ENCODE peak calls at places on chromosomes 13 and 19, in four cellular contexts. P is BJ, W is OCI-LY7, I is HCT116. C is an unnamed sample.
A peak's percentile ranks its signal among the peaks of the same experiment; 100 is the strongest.

GRCh38 chr13:62931901-62932883 is 1516.5 kb upstream of the PCDH20 start:
- DNase-seq in P (peak; percentile 39), W (no peak), I (no peak), C (no peak)

GRCh38 chr13:114231886-114232285 is 2.8 kb upstream of the CDC16 start:
- DNase-seq in P (no peak), W (no peak), I (no peak), C (no peak)

GRCh38 chr13:83325454-83325853 is 556.8 kb downstream of the SLITRK1 start:
- DNase-seq in P (peak; percentile 51), W (no peak), I (no peak), C (no peak)

GRCh38 chr19:5891938-5892771 is 11.4 kb downstream of the NDUFA11 start:
- DNase-seq in P (no peak), W (peak; percentile 32), I (no peak), C (no peak)

GRCh38 chr13:76725211-76725610 is 161.0 kb downstream of the KCTD12 start:
- DNase-seq in P (peak; percentile 38), W (no peak), I (no peak), C (no peak)

GRCh38 chr19:39413903-39414608 is 1.6 kb downstream of the PLEKHG2 start:
- DNase-seq in P (no peak), W (no peak), I (no peak), C (no peak)

GRCh38 chr19:46730187-46730586 is 13.3 kb upstream of the PRKD2 start:
- DNase-seq in P (no peak), W (no peak), I (no peak), C (no peak)

GRCh38 chr19:28294395-28294794 is 918.6 kb downstream of the UQCRFS1 start:
- DNase-seq in P (no peak), W (no peak), I (no peak), C (no peak)

GRCh38 chr13:51331354-51331861 is 8.1 kb upstream of the SERPINE3 start:
- DNase-seq in P (no peak), W (no peak), I (no peak), C (no peak)

GRCh38 chr13:46008631-46009030 is 43.9 kb downstream of the ZC3H13 start:
- DNase-seq in P (no peak), W (no peak), I (no peak), C (no peak)

GRCh38 chr19:782195-783043 is 14.8 kb upstream of the PTBP1 start:
- DNase-seq in P (no peak), W (no peak), I (no peak), C (no peak)

GRCh38 chr13:42474954-42475353 is 99.0 kb upstream of the TNFSF11 start:
- DNase-seq in P (no peak), W (no peak), I (no peak), C (no peak)

GRCh38 chr19:27955484-27955883 is 1257.5 kb downstream of the UQCRFS1 start:
- DNase-seq in P (no peak), W (no peak), I (no peak), C (no peak)

GRCh38 chr19:42282036-42282762 is 13.1 kb downstream of the CIC start:
- DNase-seq in P (no peak), W (peak; percentile 39), I (no peak), C (no peak)

GRCh38 chr13:114226699-114227323 is 7.9 kb upstream of the CDC16 start:
- DNase-seq in P (peak; percentile 15), W (peak; percentile 72), I (peak; percentile 75), C (peak; percentile 91)

GRCh38 chr13:54194233-54195024 is 1165.8 kb downstream of the OLFM4 start:
- DNase-seq in P (no peak), W (no peak), I (no peak), C (no peak)

GRCh38 chr13:68927387-68928026 is 1180.1 kb upstream of the ATXN8OS start:
- DNase-seq in P (no peak), W (no peak), I (peak; percentile 33), C (no peak)

GRCh38 chr13:87859261-87859660 is 188.1 kb downstream of the SLITRK5 start:
- DNase-seq in P (no peak), W (no peak), I (no peak), C (no peak)

GRCh38 chr13:95641961-95642621 is 2.4 kb downstream of the DZIP1 start:
- DNase-seq in P (no peak), W (no peak), I (no peak), C (no peak)

GRCh38 chr19:459724-460511 is 915 bp downstream of the SHC2 start:
- DNase-seq in P (no peak), W (no peak), I (no peak), C (peak; percentile 62)

GRCh38 chr13:40485611-40486517 is 180.6 kb downstream of the FOXO1 start:
- DNase-seq in P (no peak), W (peak; percentile 57), I (no peak), C (no peak)

GRCh38 chr13:32390048-32390447 is 37.9 kb downstream of the N4BP2L1 start:
- DNase-seq in P (no peak), W (no peak), I (no peak), C (no peak)

GRCh38 chr13:77544365-77544764 is 8.9 kb downstream of the SCEL start:
- DNase-seq in P (no peak), W (no peak), I (no peak), C (peak; percentile 72)

GRCh38 chr13:27446986-27447583 is 3.3 kb downstream of the MTIF3 start:
- DNase-seq in P (no peak), W (peak; percentile 79), I (no peak), C (no peak)

GRCh38 chr19:22601906-22602630 is 32.1 kb upstream of the ZNF492 start:
- DNase-seq in P (no peak), W (no peak), I (no peak), C (peak; percentile 26)

GRCh38 chr19:23286477-23286876 is 36.3 kb upstream of the ZNF724 start:
- DNase-seq in P (no peak), W (peak; percentile 69), I (no peak), C (no peak)

GRCh38 chr19:20479483-20479882 is 86.1 kb downstream of the ZNF737 start:
- DNase-seq in P (no peak), W (no peak), I (no peak), C (no peak)

GRCh38 chr19:38055655-38056521 is 148.9 kb downstream of the SIPA1L3 start:
- DNase-seq in P (no peak), W (no peak), I (no peak), C (no peak)

GRCh38 chr13:87975035-87975434 is 303.9 kb downstream of the SLITRK5 start:
- DNase-seq in P (no peak), W (no peak), I (no peak), C (no peak)

GRCh38 chr19:10219678-10220077 is 11.5 kb downstream of the S1PR2 start:
- DNase-seq in P (no peak), W (peak; percentile 84), I (no peak), C (no peak)

GRCh38 chr13:93309886-93310520 is 83.4 kb downstream of the GPC6 start:
- DNase-seq in P (no peak), W (no peak), I (no peak), C (no peak)

GRCh38 chr13:113731192-113732175 is 27.5 kb upstream of the TMEM255B start:
- DNase-seq in P (no peak), W (no peak), I (no peak), C (no peak)

GRCh38 chr13:73833331-73834070 is 300.7 kb downstream of the KLF12 start:
- DNase-seq in P (no peak), W (no peak), I (no peak), C (no peak)
- TF ChIP-seq CTCF in P (no peak), W (no peak), I (no peak), C (no peak)

GRCh38 chr19:48613852-48614435 is 932 bp downstream of the FAM83E start:
- DNase-seq in P (no peak), W (no peak), I (no peak), C (no peak)
- H3K4me3 ChIP-seq in P (no peak overlapping the region), W (no peak overlapping the region), I (no peak overlapping the region), C (no peak overlapping the region)

GRCh38 chr19:7914598-7915045 is at the start of gene TGFBR3L:
- DNase-seq in P (no peak), W (no peak), I (no peak), C (no peak)
- TF ChIP-seq CTCF in P (no peak), W (no peak), I (no peak), C (no peak)

GRCh38 chr19:13099073-13099999 is 3.3 kb downstream of the LYL1 start:
- DNase-seq in P (no peak), W (peak; percentile 70), I (no peak), C (no peak)
- H3K4me3 ChIP-seq in P (no peak overlapping the region), W (peak overlapping the region; percentile 20), I (no peak overlapping the region), C (peak overlapping the region; percentile 22)

GRCh38 chr19:31718041-31718440 is 368.8 kb upstream of the TSHZ3 start:
- DNase-seq in P (no peak), W (no peak), I (no peak), C (no peak)

GRCh38 chr19:31718898-31719297 is 369.7 kb upstream of the TSHZ3 start:
- DNase-seq in P (no peak), W (no peak), I (no peak), C (no peak)

GRCh38 chr19:31717316-31717715 is 368.1 kb upstream of the TSHZ3 start:
- DNase-seq in P (no peak), W (no peak), I (no peak), C (no peak)

GRCh38 chr19:31715249-31715944 is 366.2 kb upstream of the TSHZ3 start:
- DNase-seq in P (no peak), W (no peak), I (no peak), C (no peak)
- TF ChIP-seq CTCF in P (no peak), W (no peak), I (no peak), C (no peak)

GRCh38 chr19:58468216-58468839 is 1.4 kb downstream of the ZNF324 start:
- DNase-seq in P (no peak), W (no peak), I (no peak), C (no peak)
- H3K4me3 ChIP-seq in P (peak overlapping the region; percentile 1), W (peak overlapping the region; percentile 81), I (peak overlapping the region; percentile 6), C (no peak overlapping the region)

DNA sequence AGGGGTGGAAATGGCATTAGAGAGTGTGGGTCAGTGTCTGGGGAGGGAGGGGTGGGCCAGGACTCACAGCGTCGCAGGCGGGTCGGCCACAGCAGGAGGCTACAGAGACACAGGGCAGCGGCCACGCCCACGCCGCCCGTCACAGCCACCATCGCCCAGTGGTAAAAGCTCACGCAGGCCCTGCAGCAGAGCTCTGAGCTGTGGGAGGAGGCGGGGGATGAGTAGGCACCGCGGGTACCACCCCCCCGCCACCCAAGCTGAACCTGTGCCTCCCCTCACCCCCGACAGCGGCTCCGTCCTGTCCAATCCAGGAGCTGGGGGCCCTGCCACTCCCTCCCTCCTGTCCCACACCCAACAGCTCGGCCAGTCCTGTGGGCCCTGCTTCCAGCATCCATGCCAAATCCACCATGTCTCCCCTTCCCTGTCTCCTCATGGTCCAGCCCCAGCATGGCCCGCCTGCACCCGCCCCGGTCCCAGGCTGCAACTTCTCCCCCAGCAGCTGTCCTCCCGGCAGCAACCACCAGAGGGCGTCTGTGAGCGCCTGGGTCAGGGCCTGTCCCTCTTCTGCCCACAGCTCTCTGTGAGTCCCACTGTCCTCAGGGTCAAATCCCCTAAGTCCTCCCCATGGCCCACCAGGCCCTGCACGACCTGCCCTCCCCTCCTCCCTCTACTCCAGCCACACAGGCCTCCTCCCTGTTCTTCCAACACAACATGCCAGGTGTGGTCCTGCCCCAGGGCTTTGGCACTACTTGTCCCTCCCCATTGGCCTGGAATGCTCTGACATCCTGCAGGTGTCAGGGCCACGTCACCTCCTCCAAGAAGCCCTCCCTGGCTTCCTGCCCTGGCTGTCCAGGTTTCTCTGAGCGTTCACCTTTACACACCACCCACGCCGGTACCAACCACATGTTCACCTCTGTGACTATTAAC is 6.0 kb downstream of the TEKTIP1 start:
- DNase-seq in P (no peak), W (peak; percentile 58), I (no peak), C (peak; percentile 75)
- TF ChIP-seq CTCF in P (peak; percentile 98), W (peak; percentile 88), I (peak; percentile 91), C (peak; percentile 98)

C was measured in right atrium auricular region.